ENCODE peak calls at places on chromosome 20, in eight cellular contexts. One of them, this sample, is unnamed.

GRCh38 chr20:38805958-38806854 is 709 bp downstream of the PPP1R16B start:
- DNase-seq in Caki2: no peak
- DNase-seq in HS-27A: no peak
- DNase-seq in stimulated activated CD4-positive, alpha-beta T cell treated with anti-CD3 and anti-CD28 coated beads, Interleukin-4, amount 100 ng/mL, for 48 hours: peak; percentile 36
- DNase-seq in D341Med: peak; percentile 60
- DNase-seq in tibial artery: no peak
- DNase-seq in heart right ventricle: peak; percentile 28
- DNase-seq in cardiac muscle cell: peak; percentile 9
- DNase-seq in this sample: no peak

GRCh38 chr20:51335329-51335841 is 207.1 kb downstream of the NFATC2 start:
- DNase-seq in Caki2: no peak
- DNase-seq in D341Med: no peak
- DNase-seq in HS-27A: peak; percentile 99
- DNase-seq in tibial artery: no peak
- DNase-seq in cardiac muscle cell: no peak
- DNase-seq in stimulated activated CD4-positive, alpha-beta T cell treated with anti-CD3 and anti-CD28 coated beads, Interleukin-4, amount 100 ng/mL, for 48 hours: peak; percentile 39
- DNase-seq in heart right ventricle: no peak
- DNase-seq in this sample: no peak

GRCh38 chr20:38806855-38807655 is 1.6 kb downstream of the PPP1R16B start:
- DNase-seq in tibial artery: no peak
- DNase-seq in D341Med: no peak
- DNase-seq in heart right ventricle: no peak
- DNase-seq in cardiac muscle cell: no peak
- DNase-seq in stimulated activated CD4-positive, alpha-beta T cell treated with anti-CD3 and anti-CD28 coated beads, Interleukin-4, amount 100 ng/mL, for 48 hours: no peak
- DNase-seq in HS-27A: no peak
- DNase-seq in Caki2: no peak
- DNase-seq in this sample: no peak

GRCh38 chr20:14568225-14568624 is 230.8 kb upstream of the FLRT3 start:
- DNase-seq in HS-27A: no peak
- DNase-seq in stimulated activated CD4-positive, alpha-beta T cell treated with anti-CD3 and anti-CD28 coated beads, Interleukin-4, amount 100 ng/mL, for 48 hours: no peak
- DNase-seq in cardiac muscle cell: no peak
- DNase-seq in Caki2: no peak
- DNase-seq in D341Med: no peak
- DNase-seq in tibial artery: no peak
- DNase-seq in heart right ventricle: no peak
- DNase-seq in this sample: no peak

GRCh38 chr20:54200487-54201267 is 7.2 kb upstream of the PFDN4 start:
- DNase-seq in HS-27A: no peak
- DNase-seq in heart right ventricle: no peak
- DNase-seq in Caki2: no peak
- DNase-seq in stimulated activated CD4-positive, alpha-beta T cell treated with anti-CD3 and anti-CD28 coated beads, Interleukin-4, amount 100 ng/mL, for 48 hours: no peak
- DNase-seq in tibial artery: no peak
- DNase-seq in D341Med: no peak
- DNase-seq in cardiac muscle cell: no peak
- DNase-seq in this sample: no peak

GRCh38 chr20:57434390-57434700 is 43.1 kb downstream of the RBM38 start:
- DNase-seq in D341Med: no peak
- DNase-seq in stimulated activated CD4-positive, alpha-beta T cell treated with anti-CD3 and anti-CD28 coated beads, Interleukin-4, amount 100 ng/mL, for 48 hours: no peak
- DNase-seq in cardiac muscle cell: no peak
- DNase-seq in heart right ventricle: peak; percentile 41
- DNase-seq in Caki2: no peak
- DNase-seq in HS-27A: no peak
- DNase-seq in tibial artery: no peak
- DNase-seq in this sample: no peak

GRCh38 chr20:24653306-24653705 is 183.9 kb downstream of the SYNDIG1 start:
- DNase-seq in D341Med: no peak
- DNase-seq in heart right ventricle: no peak
- DNase-seq in stimulated activated CD4-positive, alpha-beta T cell treated with anti-CD3 and anti-CD28 coated beads, Interleukin-4, amount 100 ng/mL, for 48 hours: no peak
- DNase-seq in tibial artery: peak; percentile 31
- DNase-seq in HS-27A: no peak
- DNase-seq in Caki2: peak; percentile 26
- DNase-seq in cardiac muscle cell: no peak
- DNase-seq in this sample: no peak

GRCh38 chr20:19692685-19693119 is 65.4 kb upstream of the RIN2 start:
- DNase-seq in cardiac muscle cell: peak; percentile 54
- DNase-seq in heart right ventricle: peak; percentile 61
- DNase-seq in Caki2: peak; percentile 50
- DNase-seq in tibial artery: no peak
- DNase-seq in stimulated activated CD4-positive, alpha-beta T cell treated with anti-CD3 and anti-CD28 coated beads, Interleukin-4, amount 100 ng/mL, for 48 hours: peak; percentile 27
- DNase-seq in D341Med: peak; percentile 77
- DNase-seq in HS-27A: no peak
- DNase-seq in this sample: peak; percentile 59

GRCh38 chr20:63942250-63943006 is 13.8 kb downstream of the UCKL1 start:
- DNase-seq in Caki2: peak; percentile 66
- DNase-seq in heart right ventricle: peak; percentile 35
- DNase-seq in HS-27A: no peak
- DNase-seq in D341Med: peak; percentile 77
- DNase-seq in cardiac muscle cell: peak; percentile 74
- DNase-seq in stimulated activated CD4-positive, alpha-beta T cell treated with anti-CD3 and anti-CD28 coated beads, Interleukin-4, amount 100 ng/mL, for 48 hours: no peak
- DNase-seq in tibial artery: peak; percentile 66
- DNase-seq in this sample: peak; percentile 50

GRCh38 chr20:24460712-24461111 is 8.7 kb upstream of the SYNDIG1 start:
- DNase-seq in HS-27A: no peak
- DNase-seq in heart right ventricle: no peak
- DNase-seq in tibial artery: no peak
- DNase-seq in cardiac muscle cell: no peak
- DNase-seq in Caki2: no peak
- DNase-seq in stimulated activated CD4-positive, alpha-beta T cell treated with anti-CD3 and anti-CD28 coated beads, Interleukin-4, amount 100 ng/mL, for 48 hours: no peak
- DNase-seq in D341Med: no peak
- DNase-seq in this sample: no peak

GRCh38 chr20:4670439-4670838 is 51.3 kb upstream of the PRND start:
- DNase-seq in cardiac muscle cell: no peak
- DNase-seq in stimulated activated CD4-positive, alpha-beta T cell treated with anti-CD3 and anti-CD28 coated beads, Interleukin-4, amount 100 ng/mL, for 48 hours: no peak
- DNase-seq in D341Med: no peak
- DNase-seq in tibial artery: no peak
- DNase-seq in heart right ventricle: no peak
- DNase-seq in Caki2: no peak
- DNase-seq in HS-27A: no peak
- DNase-seq in this sample: no peak

GRCh38 chr20:33826270-33826897 is 15.2 kb downstream of the CHMP4B start:
- DNase-seq in D341Med: no peak
- DNase-seq in stimulated activated CD4-positive, alpha-beta T cell treated with anti-CD3 and anti-CD28 coated beads, Interleukin-4, amount 100 ng/mL, for 48 hours: no peak
- DNase-seq in tibial artery: no peak
- DNase-seq in cardiac muscle cell: no peak
- DNase-seq in HS-27A: no peak
- DNase-seq in heart right ventricle: no peak
- DNase-seq in Caki2: no peak
- DNase-seq in this sample: no peak

GRCh38 chr20:4083103-4083864 is 67.9 kb upstream of the RNF24 start:
- DNase-seq in cardiac muscle cell: no peak
- DNase-seq in HS-27A: no peak
- DNase-seq in stimulated activated CD4-positive, alpha-beta T cell treated with anti-CD3 and anti-CD28 coated beads, Interleukin-4, amount 100 ng/mL, for 48 hours: no peak
- DNase-seq in Caki2: no peak
- DNase-seq in D341Med: no peak
- DNase-seq in tibial artery: no peak
- DNase-seq in heart right ventricle: peak; percentile 30
- DNase-seq in this sample: no peak

GRCh38 chr20:17972121-17972520 is 3.3 kb downstream of the MGME1 start:
- DNase-seq in Caki2: no peak
- DNase-seq in D341Med: no peak
- DNase-seq in HS-27A: no peak
- DNase-seq in heart right ventricle: no peak
- DNase-seq in tibial artery: no peak
- DNase-seq in cardiac muscle cell: no peak
- DNase-seq in stimulated activated CD4-positive, alpha-beta T cell treated with anti-CD3 and anti-CD28 coated beads, Interleukin-4, amount 100 ng/mL, for 48 hours: no peak
- DNase-seq in this sample: no peak

GRCh38 chr20:4153251-4153650 is 137.9 kb upstream of the RNF24 start:
- DNase-seq in D341Med: no peak
- DNase-seq in stimulated activated CD4-positive, alpha-beta T cell treated with anti-CD3 and anti-CD28 coated beads, Interleukin-4, amount 100 ng/mL, for 48 hours: no peak
- DNase-seq in cardiac muscle cell: no peak
- DNase-seq in tibial artery: no peak
- DNase-seq in heart right ventricle: no peak
- DNase-seq in HS-27A: no peak
- DNase-seq in Caki2: peak; percentile 84
- DNase-seq in this sample: no peak